ENCODE peak calls at places on chromosome 1, in ten cellular contexts. S is lower lobe of right lung, P is IMR-90, N is prostate gland, T is kidney, V is OCI-LY7, D is suprapubic skin, Q is mammary epithelial cell, A is dorsolateral prefrontal cortex, W is neural progenitor cell. C is an unnamed sample.

GRCh38 chr1:232705815-232706575 is 76.1 kb upstream of the SIPA1L2 start:
- DNase-seq in D (no peak), Q (no peak), S (no peak), N (no peak), P (no peak), V (no peak), T (no peak), A (no peak), W (no peak), C (no peak)

GRCh38 chr1:26168410-26169167 is at the start of gene C1orf232:
- DNase-seq in N (no peak), Q (no peak), W (peak; percentile 81), S (no peak), D (no peak), A (no peak), V (no peak), P (no peak), T (no peak), C (no peak)

GRCh38 chr1:119298687-119299086 is 69.9 kb upstream of the HAO2 start:
- DNase-seq in D (no peak), Q (peak; percentile 80), V (no peak), N (no peak), W (no peak), S (no peak), P (peak; percentile 4), T (no peak), A (no peak), C (peak; percentile 13)

GRCh38 chr1:48693674-48694347 is 82.9 kb downstream of the BEND5 start:
- DNase-seq in D (no peak), Q (peak; percentile 70), S (no peak), N (no peak), W (no peak), P (no peak), V (no peak), A (no peak), T (no peak), C (no peak)

GRCh38 chr1:5570931-5571330 is 421.3 kb downstream of the NPHP4 start:
- DNase-seq in V (no peak), A (no peak), P (no peak), S (no peak), D (no peak), N (no peak), T (no peak), W (no peak), Q (no peak), C (peak; percentile 8)

GRCh38 chr1:202692959-202693555 is 17.2 kb downstream of the SYT2 start:
- DNase-seq in P (peak; percentile 71), S (peak; percentile 60), N (peak; percentile 31), D (no peak), A (no peak), Q (peak; percentile 67), T (no peak), V (peak; percentile 67), W (peak; percentile 93), C (peak; percentile 90)

GRCh38 chr1:177629526-177629925 is 340.3 kb downstream of the SEC16B start:
- DNase-seq in P (peak; percentile 20), D (no peak), N (no peak), S (no peak), V (no peak), Q (peak; percentile 59), W (no peak), T (no peak), A (no peak), C (no peak)

GRCh38 chr1:17719874-17720273 is 35.3 kb upstream of the ACTL8 start:
- DNase-seq in N (no peak), P (peak; percentile 37), Q (peak; percentile 28), T (no peak), D (no peak), W (no peak), V (no peak), S (no peak), A (no peak), C (no peak)

GRCh38 chr1:1364266-1364665 is 5.9 kb upstream of the MXRA8 start:
- DNase-seq in T (no peak), S (no peak), A (no peak), W (no peak), N (no peak), Q (no peak), P (no peak), D (no peak), V (no peak), C (no peak)

GRCh38 chr1:1361233-1361981 is 3.1 kb upstream of the MXRA8 start:
- DNase-seq in T (no peak), P (no peak), V (no peak), W (no peak), A (no peak), N (no peak), Q (no peak), S (no peak), D (no peak), C (no peak)

GRCh38 chr1:1360511-1361169 is 2.3 kb upstream of the MXRA8 start:
- DNase-seq in V (no peak), T (peak; percentile 93), N (no peak), W (peak; percentile 71), Q (peak; percentile 77), S (no peak), P (peak; percentile 93), A (no peak), D (peak; percentile 93), C (peak; percentile 65)

GRCh38 chr1:1359668-1360468 is 1.5 kb upstream of the MXRA8 start:
- DNase-seq in P (peak; percentile 68), D (no peak), A (no peak), Q (no peak), N (no peak), S (no peak), V (no peak), T (peak; percentile 81), W (no peak), C (no peak)

GRCh38 chr1:1361982-1362423 is 3.6 kb upstream of the MXRA8 start:
- DNase-seq in T (peak; percentile 90), N (no peak), V (no peak), Q (no peak), D (no peak), P (peak; percentile 85), W (no peak), S (no peak), A (no peak), C (no peak)
- TF ChIP-seq CTCF in T (no peak), N (no peak), V (no peak), Q (peak; percentile 13), D (no peak), P (peak; percentile 47), W (no peak), S (no peak), A (no peak), C (no peak)

GRCh38 chr1:245823408-245824147 is 668.8 kb downstream of the KIF26B start:
- DNase-seq in N (no peak), S (no peak), W (no peak), P (no peak), Q (no peak), T (no peak), A (peak; percentile 35), V (no peak), D (no peak), C (no peak)
- H3K27ac ChIP-seq in N (no peak overlapping the region), S (no peak overlapping the region), W (no peak overlapping the region), P (peak overlapping the region; percentile 77), Q (no peak overlapping the region), T (no peak overlapping the region), A (no peak overlapping the region), V (no peak overlapping the region), D (no peak overlapping the region), C (peak overlapping the region; percentile 51)

DNA sequence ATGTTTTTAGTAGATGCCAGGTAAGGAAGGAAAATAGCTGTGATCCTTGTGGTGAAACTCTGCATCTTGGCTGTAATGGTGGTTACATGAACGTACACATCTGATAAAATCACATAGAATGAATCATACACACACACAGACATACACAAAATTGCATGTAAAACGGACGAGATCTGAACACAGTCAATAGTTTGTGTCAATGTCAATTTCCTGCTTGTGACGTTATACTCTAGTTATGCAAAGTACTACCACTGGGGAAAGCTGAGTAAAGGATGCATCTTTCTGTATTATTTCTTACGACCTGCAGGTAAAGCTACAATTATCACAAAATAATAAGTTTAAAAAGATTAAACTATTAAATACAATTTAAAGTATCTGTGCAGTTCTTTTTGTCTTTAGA is 493.7 kb upstream of the ZP4 start:
- DNase-seq in P (peak; percentile 34), Q (no peak), S (no peak), V (no peak), A (no peak), D (no peak), W (no peak), N (no peak), T (no peak), C (no peak)
- TF ChIP-seq CTCF in P (no peak), Q (no peak), S (no peak), V (no peak), A (no peak), D (no peak), W (no peak), N (no peak), T (no peak), C (no peak)

GRCh38 chr1:153567621-153568366 is 2.1 kb upstream of the S100A2 start:
- DNase-seq in D (no peak), N (no peak), S (no peak), P (peak; percentile 71), W (peak; percentile 39), Q (peak; percentile 99), A (no peak), T (peak; percentile 81), V (no peak), C (peak; percentile 88)

GRCh38 chr1:153563991-153564390 is 1.7 kb downstream of the S100A2 start:
- DNase-seq in A (no peak), W (no peak), P (no peak), D (no peak), V (no peak), T (peak; percentile 45), S (no peak), N (no peak), Q (no peak), C (no peak)

GRCh38 chr1:153565529-153566374 is at the start of gene S100A2:
- DNase-seq in Q (peak; percentile 99), A (no peak), D (no peak), W (no peak), T (peak; percentile 91), N (peak; percentile 46), S (peak; percentile 73), P (peak; percentile 97), V (no peak), C (peak; percentile 91)

GRCh38 chr1:153568367-153569099 is 2.9 kb upstream of the S100A2 start:
- DNase-seq in N (peak; percentile 83), P (peak; percentile 84), D (peak; percentile 97), W (peak; percentile 91), Q (peak; percentile 97), S (peak; percentile 93), V (peak; percentile 74), T (peak; percentile 94), A (peak; percentile 89), C (peak; percentile 90)

DNA sequence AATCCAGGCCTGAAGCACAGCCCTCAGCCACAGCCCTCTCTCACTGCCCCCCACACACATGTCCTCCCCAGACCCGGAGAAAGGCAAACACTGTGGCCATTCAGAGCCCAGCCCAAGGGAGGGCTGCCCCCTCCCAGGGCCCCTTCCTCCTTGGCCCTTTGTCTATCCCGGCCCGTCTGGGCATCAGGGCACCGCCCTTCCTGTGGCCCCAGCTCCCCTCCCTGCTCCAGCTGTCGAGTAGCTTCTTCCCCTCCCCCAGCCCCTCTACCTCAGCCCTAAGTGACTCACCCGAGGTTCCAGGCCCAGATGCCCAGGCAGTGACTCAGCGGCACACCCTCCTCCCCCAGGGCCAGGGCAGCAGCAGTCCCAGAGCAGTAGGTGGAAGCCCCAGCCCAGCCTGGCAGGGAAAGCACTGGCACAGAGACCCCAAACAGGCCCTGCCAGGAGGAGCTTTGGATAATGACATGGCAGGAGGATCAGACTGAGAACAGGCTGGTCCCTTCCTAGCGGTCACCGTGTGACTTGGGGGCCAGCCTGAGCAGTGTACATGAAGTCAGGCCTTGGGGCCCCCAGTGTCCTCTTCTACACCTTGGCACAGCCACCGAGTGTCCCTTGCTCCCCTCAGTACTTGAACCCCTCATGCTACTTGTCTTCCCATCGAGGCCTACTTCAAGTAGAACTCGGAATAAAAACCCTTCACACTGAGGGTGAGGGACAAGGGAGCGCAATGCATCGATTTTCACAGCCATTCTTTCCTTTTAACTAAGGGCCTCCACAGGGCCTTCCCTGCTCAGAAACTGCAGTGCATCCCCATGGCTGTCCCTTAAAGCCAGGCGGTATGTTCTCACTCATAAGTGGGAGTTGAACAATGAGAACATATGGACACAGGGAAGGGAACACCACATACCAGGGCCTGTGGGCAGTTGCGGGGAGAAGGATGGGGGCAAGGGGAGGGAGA is 1.0 kb upstream of the S100A2 start:
- DNase-seq in N (peak; percentile 95), Q (peak; percentile 99), S (peak; percentile 98), W (peak; percentile 56), V (no peak), T (peak; percentile 98), A (no peak), D (peak; percentile 98), P (peak; percentile 99), C (peak; percentile 99)
- H3K27ac ChIP-seq in N (peak overlapping the region; percentile 86), Q (peak overlapping the region; percentile 100), S (peak overlapping the region; percentile 94), W (no peak overlapping the region), V (no peak overlapping the region), T (peak overlapping the region; percentile 97), A (peak overlapping the region; percentile 65), D (peak overlapping the region; percentile 99), P (peak overlapping the region; percentile 94), C (peak overlapping the region; percentile 100)

C was measured in RWPE1.